ENCODE peak calls at places on chromosomes 11 and 22, in eight cellular contexts. D, U, Z, H, Y, F, V and E are unnamed samples.

GRCh38 chr11:72189448-72190250 is 2.3 kb upstream of the FOLR1 start:
- DNase-seq in F (peak; percentile 46), H (no peak), D (no peak), Z (no peak), U (no peak), Y (no peak), V (peak; percentile 61), E (no peak)

GRCh38 chr11:84022221-84022620 is 736.1 kb upstream of the CCDC90B start:
- DNase-seq in U (peak; percentile 30), D (no peak), H (no peak), F (no peak), Y (no peak), V (no peak), Z (peak; percentile 1), E (no peak)

GRCh38 chr22:20949698-20950183 is 17.3 kb upstream of the AIFM3 start:
- DNase-seq in U (no peak), Y (no peak), H (no peak), V (no peak), Z (no peak), F (no peak), D (no peak), E (no peak)

GRCh38 chr11:47186076-47186936 is at the start of gene PACSIN3:
- DNase-seq in H (no peak), U (no peak), Z (peak; percentile 24), F (peak; percentile 82), Y (no peak), D (peak; percentile 90), V (peak; percentile 70), E (peak; percentile 47)

GRCh38 chr11:61357233-61357893 is 4.3 kb downstream of the CYB561A3 start:
- DNase-seq in Y (no peak), U (no peak), D (no peak), F (no peak), H (peak; percentile 87), Z (no peak), V (no peak), E (no peak)

GRCh38 chr22:44179196-44179988 is 1.3 kb upstream of the PARVG start:
- DNase-seq in U (no peak), Z (no peak), Y (no peak), F (no peak), V (no peak), D (no peak), H (no peak), E (no peak)

GRCh38 chr22:44129614-44129976 is 51.1 kb upstream of the PARVG start:
- DNase-seq in H (no peak), V (no peak), D (no peak), F (no peak), Y (peak; percentile 7), Z (peak; percentile 15), U (peak; percentile 22), E (no peak)

GRCh38 chr11:132844956-132845355 is 687.3 kb downstream of the OPCML start:
- DNase-seq in Z (peak; percentile 82), H (no peak), V (no peak), D (no peak), U (peak; percentile 91), F (peak; percentile 32), Y (peak; percentile 82), E (no peak)

DNA sequence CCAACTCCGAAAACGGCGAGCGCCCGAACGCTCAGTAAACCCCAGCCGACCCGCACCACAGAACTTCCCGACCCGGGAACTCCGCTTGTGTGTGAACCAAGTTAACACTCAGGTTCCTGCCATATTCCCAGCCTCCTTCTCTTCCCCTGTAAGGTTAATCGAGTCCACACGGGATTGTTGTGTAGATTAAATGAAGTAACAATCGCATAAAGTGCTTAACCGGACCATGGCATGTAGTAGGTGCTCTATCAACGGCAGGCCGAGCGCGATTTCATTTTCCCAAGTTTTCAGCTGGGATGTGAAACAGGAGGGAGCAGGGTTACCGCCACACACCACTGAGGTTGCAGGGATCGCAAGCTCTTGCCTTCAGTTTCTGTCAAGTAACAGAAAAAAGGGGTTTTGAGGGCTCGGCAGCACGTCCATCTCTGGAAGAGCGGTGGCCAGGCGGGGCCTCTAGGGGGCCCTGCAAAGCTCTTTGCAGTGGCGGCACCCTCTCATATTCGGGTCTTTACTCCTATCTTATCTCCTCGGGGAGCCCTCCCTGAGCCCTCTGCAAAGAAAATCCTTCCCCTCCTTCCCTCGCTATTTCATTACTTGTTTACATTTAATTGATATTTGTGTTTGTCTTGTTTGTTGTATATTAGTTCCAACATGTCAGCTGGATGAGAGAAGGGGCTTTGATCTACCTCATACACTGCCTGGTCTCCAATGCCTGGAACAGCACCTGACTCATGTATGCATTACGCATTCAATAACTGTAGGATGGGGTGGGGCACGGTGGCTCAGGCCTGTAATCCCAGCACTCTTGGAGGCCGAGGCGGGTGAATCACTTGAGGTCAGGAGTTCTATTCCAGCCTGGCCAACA is 792 bp upstream of the PLEKHA7 start:
- DNase-seq in V (no peak), Y (peak; percentile 90), Z (peak; percentile 85), U (peak; percentile 34), D (no peak), F (peak; percentile 72), H (no peak), E (peak; percentile 36)
- TF ChIP-seq CTCF in V (peak; percentile 55), Y (peak; percentile 62), Z (peak; percentile 40), U (peak; percentile 57), D (peak; percentile 23), F (peak; percentile 42), H (peak; percentile 36), E (peak; percentile 34)

GRCh38 chr22:30426395-30427353 is 1.1 kb downstream of the MTFP1 start:
- DNase-seq in F (peak; percentile 90), U (peak; percentile 78), H (peak; percentile 86), D (peak; percentile 91), Z (peak; percentile 84), V (peak; percentile 93), Y (peak; percentile 85), E (peak; percentile 81)

GRCh38 chr22:30425327-30425615 is 297 bp upstream of the MTFP1 start:
- DNase-seq in U (no peak), D (no peak), F (no peak), Z (no peak), V (no peak), Y (peak; percentile 15), H (no peak), E (no peak)

GRCh38 chr22:30424471-30425326 is 869 bp upstream of the MTFP1 start:
- DNase-seq in Z (peak; percentile 62), U (no peak), Y (peak; percentile 50), V (no peak), D (no peak), F (peak; percentile 37), H (peak; percentile 44), E (no peak)

GRCh38 chr22:30423959-30424380 is 1.6 kb upstream of the MTFP1 start:
- DNase-seq in D (peak; percentile 98), H (peak; percentile 100), U (peak; percentile 100), F (peak; percentile 100), Y (peak; percentile 97), V (peak; percentile 99), Z (peak; percentile 100), E (peak; percentile 97)

DNA sequence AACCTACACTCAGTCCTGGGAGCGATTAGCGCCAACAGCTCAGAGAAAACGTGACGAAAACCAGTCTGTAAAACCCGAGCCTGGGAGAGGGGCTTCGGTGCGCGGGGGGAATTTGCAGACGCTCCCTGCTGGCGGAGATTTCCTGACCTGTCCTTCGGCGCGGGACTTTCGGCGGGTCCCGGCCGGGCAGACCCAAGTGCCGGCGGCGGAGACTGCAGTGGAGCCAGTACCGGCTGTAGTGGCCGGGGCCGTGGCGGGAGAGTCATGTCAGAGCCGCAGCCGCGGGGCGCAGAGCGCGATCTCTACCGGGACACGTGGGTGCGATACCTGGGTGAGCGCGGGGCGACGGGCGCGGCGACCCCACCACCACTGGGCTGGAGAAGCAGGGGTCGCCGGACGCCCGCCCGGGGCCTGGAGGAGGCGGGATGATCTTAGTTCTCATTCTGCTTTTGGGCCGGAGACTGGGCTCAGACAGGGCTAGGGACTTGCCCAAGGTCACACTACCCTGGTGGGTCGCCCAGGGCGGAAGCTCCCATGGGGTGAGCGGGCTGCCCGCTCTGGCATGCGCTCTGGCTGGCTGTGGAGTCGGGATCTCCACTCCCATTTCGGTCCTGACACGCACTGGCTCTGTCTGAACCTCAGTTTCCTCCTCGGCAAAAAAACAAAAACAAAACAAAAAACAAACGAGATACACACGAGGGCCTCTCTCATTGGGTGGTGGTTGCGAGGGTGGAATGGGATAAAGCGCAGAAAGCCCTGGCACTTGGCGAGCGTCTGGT is at the start of gene MTFP1:
- DNase-seq in Y (peak; percentile 53), U (peak; percentile 72), D (peak; percentile 90), F (peak; percentile 74), H (peak; percentile 76), Z (peak; percentile 68), V (peak; percentile 66), E (peak; percentile 79)
- TF ChIP-seq CTCF in Y (no peak), U (peak; percentile 28), D (no peak), F (no peak), H (no peak), Z (no peak), V (no peak), E (no peak)

GRCh38 chr11:125071831-125072209 is 8.7 kb downstream of the SLC37A2 start:
- DNase-seq in V (no peak), U (no peak), F (peak; percentile 51), Y (no peak), D (peak; percentile 39), H (peak; percentile 12), Z (no peak), E (no peak)

GRCh38 chr11:125069796-125070195 is 6.7 kb downstream of the SLC37A2 start:
- DNase-seq in D (no peak), V (no peak), F (no peak), H (no peak), Z (no peak), U (no peak), Y (peak; percentile 54), E (peak; percentile 11)

GRCh38 chr11:125072210-125072960 is 9.3 kb downstream of the SLC37A2 start:
- DNase-seq in F (peak; percentile 32), Y (no peak), V (peak; percentile 49), H (peak; percentile 89), Z (no peak), U (no peak), D (peak; percentile 67), E (no peak)

GRCh38 chr11:125071408-125071807 is 8.3 kb downstream of the SLC37A2 start:
- DNase-seq in D (no peak), F (no peak), Y (no peak), H (no peak), V (peak; percentile 39), Z (no peak), U (no peak), E (no peak)

GRCh38 chr11:125070699-125071254 is 7.7 kb downstream of the SLC37A2 start:
- DNase-seq in Y (peak; percentile 88), Z (peak; percentile 85), U (peak; percentile 80), D (peak; percentile 90), V (peak; percentile 87), H (peak; percentile 33), F (peak; percentile 71), E (no peak)
- TF ChIP-seq CTCF in Y (no peak), Z (no peak), U (no peak), D (no peak), V (no peak), H (no peak), F (no peak), E (no peak)

GRCh38 chr11:122682464-122682863 is 26.9 kb downstream of the UBASH3B start:
- DNase-seq in Z (no peak), H (no peak), U (no peak), Y (no peak), F (no peak), D (no peak), V (no peak), E (no peak)

GRCh38 chr11:122685041-122685440 is 29.5 kb downstream of the UBASH3B start:
- DNase-seq in U (no peak), D (no peak), F (no peak), Z (no peak), H (no peak), V (no peak), Y (no peak), E (no peak)

GRCh38 chr11:122679441-122679840 is 23.9 kb downstream of the UBASH3B start:
- DNase-seq in Z (no peak), D (no peak), H (no peak), V (no peak), Y (no peak), U (no peak), F (no peak), E (no peak)

GRCh38 chr11:122681070-122681469 is 25.5 kb downstream of the UBASH3B start:
- DNase-seq in Z (peak; percentile 40), H (no peak), V (no peak), D (no peak), F (no peak), Y (no peak), U (no peak), E (no peak)

DNA sequence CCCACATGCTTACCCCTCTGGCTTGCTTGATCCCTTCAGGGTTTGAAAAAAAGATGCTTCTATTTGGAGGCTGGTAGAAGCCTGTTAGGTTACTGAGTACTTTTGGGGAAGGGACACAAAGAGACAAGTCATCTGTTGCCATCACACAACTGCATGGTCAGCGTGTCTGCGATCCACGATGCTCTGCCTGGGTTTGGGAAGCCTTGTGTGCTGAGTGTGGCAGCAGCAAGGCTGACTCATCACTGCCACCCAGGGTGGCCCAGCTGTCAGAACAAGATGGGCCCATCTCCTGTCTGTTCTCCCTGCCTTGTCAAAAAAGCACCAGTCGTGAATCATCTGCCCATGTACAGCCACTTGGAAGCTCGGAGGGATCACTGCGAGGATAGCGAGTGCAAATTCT is 26.2 kb downstream of the UBASH3B start:
- DNase-seq in Y (no peak), F (no peak), H (no peak), D (no peak), V (no peak), Z (no peak), U (no peak), E (peak; percentile 36)
- TF ChIP-seq CTCF in Y (no peak), F (no peak), H (peak; percentile 53), D (no peak), V (no peak), Z (no peak), U (no peak), E (no peak)